ENCODE peak calls at places on chromosomes 13 and 19, in eight cellular contexts. U is sigmoid colon, D is tibial nerve, W is GM04504, Q is M059J, T is LoVo, J is AG04450, F is choroid plexus epithelial cell. P is an unnamed sample.

GRCh38 chr13:110306960-110307696 is at the start of the genes COL4A1 and COL4A2:
- DNase-seq in F (peak), W (no peak), Q (peak), D (peak), T (no peak), J (no peak), U (peak), P (no peak)

GRCh38 chr13:82062772-82063171 is 1721.8 kb upstream of the SPRY2 start:
- DNase-seq in T (no peak), U (no peak), J (no peak), W (no peak), Q (no peak), F (peak), D (no peak), P (no peak)

GRCh38 chr13:106132216-106132615 is 403.2 kb downstream of the EFNB2 start:
- DNase-seq in W (no peak), U (no peak), J (no peak), T (peak), D (no peak), Q (no peak), F (no peak), P (no peak)

GRCh38 chr13:23671367-23671766 is 101.2 kb downstream of the TNFRSF19 start:
- DNase-seq in D (no peak), Q (no peak), U (no peak), J (no peak), F (no peak), W (no peak), T (no peak), P (peak)

GRCh38 chr13:97136418-97136817 is 85.7 kb upstream of the MBNL2 start:
- DNase-seq in D (no peak), U (no peak), W (no peak), F (no peak), J (no peak), T (no peak), Q (no peak), P (no peak)

GRCh38 chr19:17031741-17032140 is 5.1 kb upstream of the CPAMD8 start:
- DNase-seq in W (no peak), Q (no peak), D (no peak), T (no peak), F (no peak), J (no peak), U (no peak), P (no peak)

GRCh38 chr13:94414141-94414540 is 65.3 kb downstream of the DCT start:
- DNase-seq in U (no peak), W (no peak), Q (no peak), F (no peak), D (no peak), T (no peak), J (no peak), P (no peak)

GRCh38 chr13:75226755-75227435 is 255.1 kb downstream of the TBC1D4 start:
- DNase-seq in J (peak), D (no peak), U (no peak), Q (peak), W (peak), T (peak), F (peak), P (peak)

GRCh38 chr19:52171321-52172169 is at the start of gene ZNF836:
- DNase-seq in D (peak), W (no peak), U (peak), T (peak), F (peak), Q (peak), J (no peak), P (peak)

GRCh38 chr19:39131255-39131755 is 5.7 kb downstream of the PAK4 start:
- DNase-seq in F (no peak), J (no peak), T (no peak), D (no peak), Q (no peak), W (no peak), U (peak), P (no peak)

GRCh38 chr13:59914556-59914955 is 249.2 kb downstream of the DIAPH3 start:
- DNase-seq in Q (no peak), F (peak), D (no peak), J (peak), U (no peak), T (no peak), W (no peak), P (peak)

GRCh38 chr13:33904431-33904830 is 86.5 kb downstream of the RFC3 start:
- DNase-seq in W (no peak), U (no peak), F (no peak), T (no peak), D (no peak), Q (no peak), J (no peak), P (no peak)

GRCh38 chr19:13804830-13805683 is 9.8 kb downstream of the ZSWIM4 start:
- DNase-seq in Q (no peak), F (no peak), U (peak), J (no peak), W (no peak), T (no peak), D (no peak), P (no peak)

GRCh38 chr13:107185889-107186288 is 618.0 kb upstream of the ARGLU1 start:
- DNase-seq in D (no peak), J (no peak), Q (peak), W (no peak), U (no peak), F (peak), T (no peak), P (no peak)

P was measured in stromal cell of bone marrow.